ENCODE peak calls at places on chromosomes 12 and 14, in nine cellular contexts. D, W, M, S, C, G, Q, F and N are unnamed samples. For H3K36me3, the result is how much of the 10 kb centered on the place peaks cover.

GRCh38 chr14:62301076-62301475 is 538.9 kb downstream of the SNAPC1 start:
- DNase-seq in D (no peak), W (no peak), M (no peak), S (no peak), C (no peak), G (no peak), Q (peak), F (no peak), N (no peak)

GRCh38 chr14:95464524-95464923 is 51.9 kb downstream of the SYNE3 start:
- DNase-seq in D (no peak), W (peak), M (no peak), S (no peak), C (no peak), G (no peak), Q (no peak), F (peak), N (no peak)

GRCh38 chr14:52044791-52045522 is 23.9 kb downstream of the NID2 start:
- DNase-seq in D (no peak), W (no peak), M (peak), S (no peak), C (peak), G (no peak), Q (peak), F (no peak), N (no peak)

GRCh38 chr14:99475179-99475578 is 5.5 kb downstream of the SETD3 start:
- DNase-seq in D (no peak), W (no peak), M (peak), S (no peak), C (no peak), G (no peak), Q (peak), F (no peak), N (no peak)

GRCh38 chr14:100882991-100883788 is 20.3 kb downstream of the RTL1 start:
- DNase-seq in D (no peak), W (no peak), M (no peak), S (no peak), C (no peak), G (no peak), Q (no peak), F (no peak), N (no peak)

GRCh38 chr12:113862570-113863454 is 103.3 kb downstream of the RBM19 start:
- DNase-seq in D (no peak), W (no peak), M (peak), S (no peak), C (no peak), G (no peak), Q (peak), F (no peak), N (no peak)

GRCh38 chr12:84911331-84912190 is 1.0 kb downstream of the SLC6A15 start:
- DNase-seq in D (peak), W (no peak), M (peak), S (peak), C (peak), G (peak), Q (peak), F (no peak), N (no peak)

GRCh38 chr12:115979851-115980250 is 297.6 kb downstream of the MED13L start:
- DNase-seq in D (no peak), W (no peak), M (no peak), S (no peak), C (no peak), G (no peak), Q (no peak), F (no peak), N (no peak)

GRCh38 chr12:81329088-81329487 is 251.2 kb downstream of the ACSS3 start:
- DNase-seq in D (no peak), W (no peak), M (peak), S (no peak), C (no peak), G (no peak), Q (no peak), F (no peak), N (no peak)

GRCh38 chr12:102694913-102695312 is 214.6 kb upstream of the IGF1 start:
- DNase-seq in D (no peak), W (no peak), M (no peak), S (no peak), C (no peak), G (no peak), Q (no peak), F (no peak), N (no peak)

GRCh38 chr14:100108840-100109593 is 43.8 kb downstream of the EVL start:
- DNase-seq in D (no peak), W (no peak), M (peak), S (no peak), C (no peak), G (peak), Q (peak), F (no peak), N (no peak)

GRCh38 chr14:68283378-68284123 is 464.0 kb downstream of the RAD51B start:
- DNase-seq in D (no peak), W (peak), M (peak), S (peak), C (no peak), G (peak), Q (no peak), F (peak), N (no peak)

GRCh38 chr12:11672361-11672760 is 22.9 kb downstream of the ETV6 start:
- DNase-seq in D (no peak), W (no peak), M (no peak), S (no peak), C (no peak), G (no peak), Q (no peak), F (no peak), N (no peak)

GRCh38 chr12:10393291-10393690 is 3.5 kb upstream of the KLRK1 start:
- DNase-seq in D (no peak), W (no peak), M (no peak), S (no peak), C (no peak), G (no peak), Q (no peak), F (no peak), N (no peak)

GRCh38 chr12:63826002-63826585 is 18.4 kb upstream of the SRGAP1 start:
- DNase-seq in D (no peak), W (no peak), M (peak), S (peak), C (no peak), G (no peak), Q (peak), F (no peak), N (no peak)

GRCh38 chr14:41476526-41476925 is 130.2 kb upstream of the LRFN5 start:
- DNase-seq in D (no peak), W (no peak), M (peak), S (no peak), C (no peak), G (no peak), Q (no peak), F (no peak), N (no peak)

DNA sequence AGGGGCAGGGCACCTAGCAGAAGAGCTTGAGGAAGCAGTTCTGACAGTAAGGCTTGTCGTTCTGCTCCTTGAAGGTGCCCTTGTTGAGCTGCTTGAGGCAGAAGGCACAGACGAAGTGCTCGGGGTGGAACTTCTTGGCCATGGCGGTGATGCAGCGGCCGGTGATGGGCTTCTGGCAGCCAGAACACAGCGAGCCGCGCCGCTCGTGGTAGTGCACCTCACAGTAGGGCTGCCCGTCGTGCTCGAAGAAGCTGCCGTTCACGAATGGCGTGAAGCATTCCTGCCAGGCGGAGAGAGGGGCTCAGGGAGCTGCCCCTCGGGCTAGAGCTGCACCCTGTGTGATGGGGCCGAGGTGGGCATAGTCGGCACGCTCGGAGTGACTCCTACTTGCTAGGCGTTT is 11.4 kb upstream of the RPLP0 start:
- DNase-seq in D (no peak), W (no peak), M (no peak), S (no peak), C (peak), G (no peak), Q (no peak), F (no peak), N (no peak)
- H3K36me3 ChIP-seq in D (under half), W (under half), M (under half), S (under half), C (half or more), G (half or more), Q (half or more), F (under half), N (under half)

DNA sequence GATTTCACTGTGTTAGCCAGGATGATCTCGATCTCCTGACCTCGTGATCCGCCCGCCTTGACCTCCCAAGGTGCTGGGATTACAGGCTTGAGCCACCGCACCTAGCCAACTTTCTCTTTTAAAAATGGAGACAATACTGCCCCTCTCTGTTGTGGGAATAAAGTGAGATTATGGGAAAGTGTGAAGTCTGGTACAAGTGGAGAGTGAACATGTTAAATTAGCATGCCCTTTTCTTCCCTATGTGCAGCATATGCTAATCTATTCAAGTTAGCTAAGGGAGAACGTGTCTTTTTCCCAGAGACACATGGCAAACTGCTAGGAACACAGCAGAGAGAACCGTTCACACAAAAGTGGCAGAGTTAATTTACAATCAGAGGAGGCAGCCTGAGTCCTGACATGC is 1.5 kb downstream of the COPS7A start:
- DNase-seq in D (no peak), W (no peak), M (no peak), S (no peak), C (no peak), G (no peak), Q (no peak), F (no peak), N (no peak)
- H3K4me3 ChIP-seq in D (no peak), W (no peak), M (no peak), S (no peak), C (no peak), G (no peak), Q (no peak), F (no peak), N (no peak)

DNA sequence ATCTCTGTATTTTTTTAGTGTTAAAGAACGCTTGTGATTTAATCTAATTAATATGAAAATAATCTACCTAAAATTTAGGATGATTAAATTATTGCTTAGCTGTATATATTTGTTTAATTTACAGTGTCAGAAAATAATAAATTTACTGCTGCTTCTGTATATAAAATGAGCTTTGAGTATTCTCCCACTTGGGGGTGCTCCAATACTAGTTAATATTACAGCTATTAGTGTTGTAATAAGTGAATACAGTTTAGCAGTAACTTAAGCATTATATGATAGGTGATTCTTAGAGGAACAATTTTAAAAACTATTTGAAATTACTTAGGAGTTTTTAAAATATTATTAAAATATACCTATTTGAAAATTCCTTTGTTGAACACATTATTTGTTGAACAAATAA is 62.2 kb downstream of the PAPOLA start:
- DNase-seq in D (no peak), W (no peak), M (peak), S (no peak), C (no peak), G (no peak), Q (no peak), F (no peak), N (no peak)
- H3K36me3 ChIP-seq in D (under half), W (under half), M (under half), S (under half), C (under half), G (under half), Q (half or more), F (under half), N (under half)

DNA sequence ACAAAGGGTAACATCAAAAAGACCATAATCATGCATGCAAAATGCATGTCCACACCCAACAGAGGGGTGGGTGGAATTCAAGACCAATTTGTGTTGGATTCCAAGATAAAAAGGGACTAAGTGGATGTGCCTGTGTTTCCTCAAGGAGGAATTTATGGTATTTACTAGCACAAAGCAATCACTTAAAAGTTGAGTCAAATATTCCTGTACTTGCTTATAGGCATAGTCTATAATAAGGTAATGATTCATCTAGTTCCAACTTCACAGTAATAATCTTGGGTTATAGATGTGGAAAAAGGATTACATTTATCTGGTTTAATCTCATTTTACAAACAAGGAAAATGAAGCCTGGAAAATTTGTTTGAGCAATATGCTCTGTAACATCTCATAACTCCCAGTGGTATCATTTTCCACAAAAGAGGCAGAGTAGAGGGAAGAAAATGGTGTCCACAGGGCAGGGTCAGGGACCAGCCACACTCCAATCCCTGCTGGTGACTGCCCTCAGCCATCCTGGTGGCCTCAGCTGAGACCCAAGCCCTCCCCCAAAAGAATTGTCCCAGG is 80.8 kb upstream of the REP15 start:
- DNase-seq in D (no peak), W (no peak), M (peak), S (no peak), C (no peak), G (no peak), Q (peak), F (no peak), N (no peak)
- H3K4me3 ChIP-seq in D (no peak), W (no peak), M (no peak), S (no peak), C (no peak), G (no peak), Q (no peak), F (no peak), N (no peak)

GRCh38 chr12:34108405-34108803 is 86.1 kb downstream of the ALG10 start:
- DNase-seq in D (no peak), W (no peak), M (no peak), S (no peak), C (no peak), G (no peak), Q (no peak), F (no peak), N (no peak)
- H3K36me3 ChIP-seq in D (under half), W (under half), M (under half), S (under half), C (under half), G (under half), Q (under half), F (under half), N (under half)

GRCh38 chr14:82403972-82404371 is 870.3 kb upstream of the SEL1L start:
- DNase-seq in D (no peak), W (no peak), M (no peak), S (no peak), C (no peak), G (no peak), Q (no peak), F (no peak), N (no peak)
- H3K4me3 ChIP-seq in D (no peak), W (no peak), M (no peak), S (no peak), C (no peak), G (no peak), Q (no peak), F (no peak), N (no peak)

DNA sequence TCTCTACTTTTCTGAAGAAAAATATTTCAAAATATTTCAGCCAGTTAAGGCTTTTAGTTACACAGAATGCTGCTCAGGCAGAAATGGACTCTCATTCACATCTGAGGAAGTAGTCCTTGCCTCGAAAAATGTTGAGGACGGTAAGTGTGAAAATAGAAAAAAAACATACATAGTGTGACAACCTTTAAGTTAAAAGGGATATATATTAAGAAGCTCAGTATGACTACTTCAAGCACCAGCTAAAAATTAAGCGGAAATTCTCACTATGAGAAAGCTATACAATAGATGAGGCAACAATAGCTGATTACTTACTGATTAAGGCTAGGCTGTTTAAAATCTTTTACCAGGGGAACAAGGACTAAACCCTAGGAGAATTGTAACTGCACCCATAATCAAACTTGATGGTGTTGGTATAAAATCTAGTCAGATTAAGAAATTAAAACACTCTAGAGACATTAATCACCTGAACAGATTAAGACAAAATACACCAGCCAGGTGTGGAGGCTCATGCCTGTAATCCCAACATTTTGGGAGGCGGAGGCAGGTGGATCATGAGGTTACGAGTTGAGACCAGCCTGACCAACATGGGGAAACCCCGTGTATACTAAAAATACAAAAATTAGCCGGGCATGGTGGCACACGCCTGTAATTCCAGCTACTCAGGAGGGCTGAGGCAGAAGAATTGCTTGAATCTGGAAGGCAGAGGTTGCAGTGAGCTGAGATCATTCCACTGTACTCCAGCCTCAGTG is 53.9 kb downstream of the HNRNPC start:
- DNase-seq in D (no peak), W (no peak), M (no peak), S (no peak), C (no peak), G (no peak), Q (no peak), F (no peak), N (no peak)
- H3K36me3 ChIP-seq in D (under half), W (under half), M (half or more), S (under half), C (under half), G (half or more), Q (half or more), F (under half), N (under half)

DNA sequence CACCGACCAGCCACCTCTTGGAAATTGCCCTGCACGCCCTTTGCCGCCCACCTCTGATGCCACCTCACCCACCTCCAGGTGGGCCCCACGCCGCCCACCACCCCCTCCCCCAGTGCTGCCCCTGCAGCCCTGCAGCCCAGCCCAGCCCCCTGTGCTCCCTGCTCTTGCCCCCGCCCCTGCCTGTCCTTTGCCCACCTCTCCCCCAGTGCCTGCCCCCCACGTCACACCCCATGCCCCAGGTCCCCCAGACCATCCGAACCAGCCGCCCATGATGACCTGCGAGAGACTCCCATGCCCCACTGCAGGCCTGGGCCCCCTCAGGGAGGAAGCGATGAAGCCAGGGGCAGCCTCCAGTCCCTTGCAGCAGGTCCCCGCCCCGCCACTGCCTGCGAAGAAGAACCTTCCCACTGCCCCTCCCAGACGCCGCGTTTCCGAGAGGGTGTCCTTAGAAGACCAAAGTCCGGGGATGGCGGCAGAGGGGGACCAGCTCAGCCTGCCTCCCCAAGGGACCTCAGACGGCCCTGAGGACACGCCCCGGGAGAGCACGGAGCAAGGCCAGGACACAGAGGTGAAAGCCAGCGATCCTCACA is 96.5 kb downstream of the LGMN start:
- DNase-seq in D (peak), W (peak), M (no peak), S (no peak), C (peak), G (no peak), Q (no peak), F (peak), N (no peak)
- H3K4me3 ChIP-seq in D (peak), W (peak), M (no peak), S (no peak), C (peak), G (peak), Q (no peak), F (peak), N (no peak)

GRCh38 chr12:110038741-110039084 is 9.6 kb downstream of the C12orf76 start:
- DNase-seq in D (no peak), W (no peak), M (no peak), S (no peak), C (no peak), G (no peak), Q (no peak), F (no peak), N (no peak)

GRCh38 chr12:110035534-110036104 is 12.7 kb downstream of the C12orf76 start:
- DNase-seq in D (no peak), W (no peak), M (no peak), S (no peak), C (no peak), G (no peak), Q (no peak), F (no peak), N (no peak)

GRCh38 chr12:110042260-110042659 is 6.1 kb downstream of the C12orf76 start:
- DNase-seq in D (no peak), W (no peak), M (no peak), S (no peak), C (no peak), G (no peak), Q (no peak), F (no peak), N (no peak)

GRCh38 chr12:110039085-110039807 is 9.1 kb downstream of the C12orf76 start:
- DNase-seq in D (peak), W (peak), M (peak), S (no peak), C (no peak), G (no peak), Q (peak), F (peak), N (peak)

DNA sequence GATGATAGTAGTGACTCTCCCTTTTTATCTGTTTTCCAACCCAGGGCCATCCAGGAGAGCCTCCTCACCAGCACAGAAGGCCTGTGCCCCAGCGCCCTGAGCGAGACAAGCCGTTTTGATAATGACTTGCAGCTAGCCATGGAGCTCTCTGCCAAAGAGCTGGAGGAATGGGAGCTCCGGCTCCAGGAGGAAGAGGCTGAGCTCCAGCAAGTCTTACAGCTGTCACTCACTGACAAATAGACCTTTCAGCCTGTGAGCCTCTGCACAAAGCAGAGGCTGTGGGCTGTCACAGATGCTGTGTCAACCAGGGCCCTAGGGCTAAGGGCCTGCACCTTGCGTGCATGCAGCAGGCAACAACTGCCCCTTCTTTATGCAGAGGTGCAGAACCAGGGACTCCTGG is 11.0 kb downstream of the C12orf76 start:
- DNase-seq in D (no peak), W (no peak), M (no peak), S (no peak), C (no peak), G (no peak), Q (no peak), F (no peak), N (no peak)
- H3K36me3 ChIP-seq in D (under half), W (under half), M (under half), S (under half), C (half or more), G (half or more), Q (half or more), F (under half), N (under half)